ENCODE peak calls at places on chromosomes 4 and X, in nine cellular contexts. One of them, this sample, is unnamed.

GRCh38 chrX:12460929-12461328 is 322.7 kb downstream of the FRMPD4 start:
- DNase-seq in AG20443: no peak
- DNase-seq in mesendoderm: no peak
- DNase-seq in activated T-helper 1 cell treated with anti-CD3 and anti-CD28 coated beads, Interleukin-12 subunit alpha, Interleukin-12 subunit beta, Interleukin-2, Interleukin-4 antibody, amounts not matched to agents 30 ng/mL and 10 ng/mL and 1 ng/mL, durations not matched to agents 14 hours and 24 hours and 36 hours: no peak
- DNase-seq in stimulated activated CD8-positive, alpha-beta memory T cell treated with anti-CD3 and anti-CD28 coated beads, Interleukin-7, amount 100 ng/mL, for 4 hours: no peak
- DNase-seq in stimulated activated CD4-positive, alpha-beta T cell treated with anti-CD3 and anti-CD28 coated beads, Interleukin-15, amount 100 ng/mL, for 48 hours: no peak
- DNase-seq in AG10803: no peak
- DNase-seq in NCI-H510A treated with DMSO at 0.1 percent for 48 hours: no peak
- DNase-seq in RWPE1: no peak
- DNase-seq in this sample: no peak

GRCh38 chrX:46477435-46477834 is 67.8 kb downstream of the ZNF674 start:
- DNase-seq in AG20443: no peak
- DNase-seq in mesendoderm: no peak
- DNase-seq in activated T-helper 1 cell treated with anti-CD3 and anti-CD28 coated beads, Interleukin-12 subunit alpha, Interleukin-12 subunit beta, Interleukin-2, Interleukin-4 antibody, amounts not matched to agents 30 ng/mL and 10 ng/mL and 1 ng/mL, durations not matched to agents 14 hours and 24 hours and 36 hours: no peak
- DNase-seq in stimulated activated CD8-positive, alpha-beta memory T cell treated with anti-CD3 and anti-CD28 coated beads, Interleukin-7, amount 100 ng/mL, for 4 hours: no peak
- DNase-seq in stimulated activated CD4-positive, alpha-beta T cell treated with anti-CD3 and anti-CD28 coated beads, Interleukin-15, amount 100 ng/mL, for 48 hours: no peak
- DNase-seq in AG10803: no peak
- DNase-seq in NCI-H510A treated with DMSO at 0.1 percent for 48 hours: no peak
- DNase-seq in RWPE1: no peak
- DNase-seq in this sample: no peak

GRCh38 chrX:3166670-3167455 is 125.6 kb downstream of the ARSF start:
- DNase-seq in AG20443: no peak
- DNase-seq in mesendoderm: no peak
- DNase-seq in activated T-helper 1 cell treated with anti-CD3 and anti-CD28 coated beads, Interleukin-12 subunit alpha, Interleukin-12 subunit beta, Interleukin-2, Interleukin-4 antibody, amounts not matched to agents 30 ng/mL and 10 ng/mL and 1 ng/mL, durations not matched to agents 14 hours and 24 hours and 36 hours: no peak
- DNase-seq in stimulated activated CD8-positive, alpha-beta memory T cell treated with anti-CD3 and anti-CD28 coated beads, Interleukin-7, amount 100 ng/mL, for 4 hours: no peak
- DNase-seq in stimulated activated CD4-positive, alpha-beta T cell treated with anti-CD3 and anti-CD28 coated beads, Interleukin-15, amount 100 ng/mL, for 48 hours: no peak
- DNase-seq in AG10803: no peak
- DNase-seq in NCI-H510A treated with DMSO at 0.1 percent for 48 hours: no peak
- DNase-seq in RWPE1: no peak
- DNase-seq in this sample: no peak

GRCh38 chr4:139950568-139950967 is 203.4 kb downstream of the MAML3 start:
- DNase-seq in AG20443: peak; percentile 27
- DNase-seq in mesendoderm: no peak
- DNase-seq in activated T-helper 1 cell treated with anti-CD3 and anti-CD28 coated beads, Interleukin-12 subunit alpha, Interleukin-12 subunit beta, Interleukin-2, Interleukin-4 antibody, amounts not matched to agents 30 ng/mL and 10 ng/mL and 1 ng/mL, durations not matched to agents 14 hours and 24 hours and 36 hours: peak; percentile 57
- DNase-seq in stimulated activated CD8-positive, alpha-beta memory T cell treated with anti-CD3 and anti-CD28 coated beads, Interleukin-7, amount 100 ng/mL, for 4 hours: no peak
- DNase-seq in stimulated activated CD4-positive, alpha-beta T cell treated with anti-CD3 and anti-CD28 coated beads, Interleukin-15, amount 100 ng/mL, for 48 hours: peak; percentile 25
- DNase-seq in AG10803: peak; percentile 83
- DNase-seq in NCI-H510A treated with DMSO at 0.1 percent for 48 hours: no peak
- DNase-seq in RWPE1: no peak
- DNase-seq in this sample: no peak

GRCh38 chrX:79161655-79162054 is 17.2 kb downstream of the GPR174 start:
- DNase-seq in AG20443: no peak
- DNase-seq in mesendoderm: no peak
- DNase-seq in activated T-helper 1 cell treated with anti-CD3 and anti-CD28 coated beads, Interleukin-12 subunit alpha, Interleukin-12 subunit beta, Interleukin-2, Interleukin-4 antibody, amounts not matched to agents 30 ng/mL and 10 ng/mL and 1 ng/mL, durations not matched to agents 14 hours and 24 hours and 36 hours: peak; percentile 48
- DNase-seq in stimulated activated CD8-positive, alpha-beta memory T cell treated with anti-CD3 and anti-CD28 coated beads, Interleukin-7, amount 100 ng/mL, for 4 hours: peak; percentile 30
- DNase-seq in stimulated activated CD4-positive, alpha-beta T cell treated with anti-CD3 and anti-CD28 coated beads, Interleukin-15, amount 100 ng/mL, for 48 hours: no peak
- DNase-seq in AG10803: no peak
- DNase-seq in NCI-H510A treated with DMSO at 0.1 percent for 48 hours: no peak
- DNase-seq in RWPE1: no peak
- DNase-seq in this sample: no peak

GRCh38 chrX:458631-459061 is 71.9 kb upstream of the PPP2R3B start:
- DNase-seq in AG20443: no peak
- DNase-seq in mesendoderm: no peak
- DNase-seq in activated T-helper 1 cell treated with anti-CD3 and anti-CD28 coated beads, Interleukin-12 subunit alpha, Interleukin-12 subunit beta, Interleukin-2, Interleukin-4 antibody, amounts not matched to agents 30 ng/mL and 10 ng/mL and 1 ng/mL, durations not matched to agents 14 hours and 24 hours and 36 hours: no peak
- DNase-seq in stimulated activated CD8-positive, alpha-beta memory T cell treated with anti-CD3 and anti-CD28 coated beads, Interleukin-7, amount 100 ng/mL, for 4 hours: no peak
- DNase-seq in stimulated activated CD4-positive, alpha-beta T cell treated with anti-CD3 and anti-CD28 coated beads, Interleukin-15, amount 100 ng/mL, for 48 hours: no peak
- DNase-seq in AG10803: no peak
- DNase-seq in NCI-H510A treated with DMSO at 0.1 percent for 48 hours: no peak
- DNase-seq in RWPE1: no peak
- DNase-seq in this sample: no peak

GRCh38 chr4:75655562-75655961 is 17.6 kb downstream of the G3BP2 start:
- DNase-seq in AG20443: no peak
- DNase-seq in mesendoderm: no peak
- DNase-seq in activated T-helper 1 cell treated with anti-CD3 and anti-CD28 coated beads, Interleukin-12 subunit alpha, Interleukin-12 subunit beta, Interleukin-2, Interleukin-4 antibody, amounts not matched to agents 30 ng/mL and 10 ng/mL and 1 ng/mL, durations not matched to agents 14 hours and 24 hours and 36 hours: peak; percentile 24
- DNase-seq in stimulated activated CD8-positive, alpha-beta memory T cell treated with anti-CD3 and anti-CD28 coated beads, Interleukin-7, amount 100 ng/mL, for 4 hours: no peak
- DNase-seq in stimulated activated CD4-positive, alpha-beta T cell treated with anti-CD3 and anti-CD28 coated beads, Interleukin-15, amount 100 ng/mL, for 48 hours: no peak
- DNase-seq in AG10803: no peak
- DNase-seq in NCI-H510A treated with DMSO at 0.1 percent for 48 hours: no peak
- DNase-seq in RWPE1: no peak
- DNase-seq in this sample: no peak

GRCh38 chr4:169103966-169104412 is 93.9 kb upstream of the CBR4 start:
- DNase-seq in AG20443: no peak
- DNase-seq in mesendoderm: peak; percentile 60
- DNase-seq in activated T-helper 1 cell treated with anti-CD3 and anti-CD28 coated beads, Interleukin-12 subunit alpha, Interleukin-12 subunit beta, Interleukin-2, Interleukin-4 antibody, amounts not matched to agents 30 ng/mL and 10 ng/mL and 1 ng/mL, durations not matched to agents 14 hours and 24 hours and 36 hours: no peak
- DNase-seq in stimulated activated CD8-positive, alpha-beta memory T cell treated with anti-CD3 and anti-CD28 coated beads, Interleukin-7, amount 100 ng/mL, for 4 hours: no peak
- DNase-seq in stimulated activated CD4-positive, alpha-beta T cell treated with anti-CD3 and anti-CD28 coated beads, Interleukin-15, amount 100 ng/mL, for 48 hours: no peak
- DNase-seq in AG10803: no peak
- DNase-seq in NCI-H510A treated with DMSO at 0.1 percent for 48 hours: no peak
- DNase-seq in RWPE1: peak; percentile 34
- DNase-seq in this sample: no peak

GRCh38 chr4:61405307-61405706 is 205.2 kb downstream of the ADGRL3 start:
- DNase-seq in AG20443: no peak
- DNase-seq in mesendoderm: no peak
- DNase-seq in activated T-helper 1 cell treated with anti-CD3 and anti-CD28 coated beads, Interleukin-12 subunit alpha, Interleukin-12 subunit beta, Interleukin-2, Interleukin-4 antibody, amounts not matched to agents 30 ng/mL and 10 ng/mL and 1 ng/mL, durations not matched to agents 14 hours and 24 hours and 36 hours: no peak
- DNase-seq in stimulated activated CD8-positive, alpha-beta memory T cell treated with anti-CD3 and anti-CD28 coated beads, Interleukin-7, amount 100 ng/mL, for 4 hours: no peak
- DNase-seq in stimulated activated CD4-positive, alpha-beta T cell treated with anti-CD3 and anti-CD28 coated beads, Interleukin-15, amount 100 ng/mL, for 48 hours: no peak
- DNase-seq in AG10803: no peak
- DNase-seq in NCI-H510A treated with DMSO at 0.1 percent for 48 hours: no peak
- DNase-seq in RWPE1: no peak
- DNase-seq in this sample: no peak

GRCh38 chrX:118347131-118347530 is 1.2 kb downstream of the WDR44 start:
- DNase-seq in AG20443: peak; percentile 26
- DNase-seq in mesendoderm: peak; percentile 18
- DNase-seq in activated T-helper 1 cell treated with anti-CD3 and anti-CD28 coated beads, Interleukin-12 subunit alpha, Interleukin-12 subunit beta, Interleukin-2, Interleukin-4 antibody, amounts not matched to agents 30 ng/mL and 10 ng/mL and 1 ng/mL, durations not matched to agents 14 hours and 24 hours and 36 hours: no peak
- DNase-seq in stimulated activated CD8-positive, alpha-beta memory T cell treated with anti-CD3 and anti-CD28 coated beads, Interleukin-7, amount 100 ng/mL, for 4 hours: no peak
- DNase-seq in stimulated activated CD4-positive, alpha-beta T cell treated with anti-CD3 and anti-CD28 coated beads, Interleukin-15, amount 100 ng/mL, for 48 hours: no peak
- DNase-seq in AG10803: peak; percentile 45
- DNase-seq in NCI-H510A treated with DMSO at 0.1 percent for 48 hours: no peak
- DNase-seq in RWPE1: peak; percentile 34
- DNase-seq in this sample: no peak

GRCh38 chr4:61924131-61924530 is 724.0 kb downstream of the ADGRL3 start:
- DNase-seq in AG20443: no peak
- DNase-seq in mesendoderm: peak; percentile 51
- DNase-seq in activated T-helper 1 cell treated with anti-CD3 and anti-CD28 coated beads, Interleukin-12 subunit alpha, Interleukin-12 subunit beta, Interleukin-2, Interleukin-4 antibody, amounts not matched to agents 30 ng/mL and 10 ng/mL and 1 ng/mL, durations not matched to agents 14 hours and 24 hours and 36 hours: no peak
- DNase-seq in stimulated activated CD8-positive, alpha-beta memory T cell treated with anti-CD3 and anti-CD28 coated beads, Interleukin-7, amount 100 ng/mL, for 4 hours: no peak
- DNase-seq in stimulated activated CD4-positive, alpha-beta T cell treated with anti-CD3 and anti-CD28 coated beads, Interleukin-15, amount 100 ng/mL, for 48 hours: no peak
- DNase-seq in AG10803: no peak
- DNase-seq in NCI-H510A treated with DMSO at 0.1 percent for 48 hours: peak; percentile 7
- DNase-seq in RWPE1: no peak
- DNase-seq in this sample: no peak

GRCh38 chrX:40272786-40273185 is 175.0 kb upstream of the BCOR start:
- DNase-seq in AG20443: no peak
- DNase-seq in mesendoderm: peak; percentile 67
- DNase-seq in activated T-helper 1 cell treated with anti-CD3 and anti-CD28 coated beads, Interleukin-12 subunit alpha, Interleukin-12 subunit beta, Interleukin-2, Interleukin-4 antibody, amounts not matched to agents 30 ng/mL and 10 ng/mL and 1 ng/mL, durations not matched to agents 14 hours and 24 hours and 36 hours: no peak
- DNase-seq in stimulated activated CD8-positive, alpha-beta memory T cell treated with anti-CD3 and anti-CD28 coated beads, Interleukin-7, amount 100 ng/mL, for 4 hours: no peak
- DNase-seq in stimulated activated CD4-positive, alpha-beta T cell treated with anti-CD3 and anti-CD28 coated beads, Interleukin-15, amount 100 ng/mL, for 48 hours: no peak
- DNase-seq in AG10803: no peak
- DNase-seq in NCI-H510A treated with DMSO at 0.1 percent for 48 hours: no peak
- DNase-seq in RWPE1: no peak
- DNase-seq in this sample: no peak

GRCh38 chr4:34261799-34262314 is 1982.5 kb downstream of the ARAP2 start:
- DNase-seq in AG20443: no peak
- DNase-seq in mesendoderm: no peak
- DNase-seq in activated T-helper 1 cell treated with anti-CD3 and anti-CD28 coated beads, Interleukin-12 subunit alpha, Interleukin-12 subunit beta, Interleukin-2, Interleukin-4 antibody, amounts not matched to agents 30 ng/mL and 10 ng/mL and 1 ng/mL, durations not matched to agents 14 hours and 24 hours and 36 hours: no peak
- DNase-seq in stimulated activated CD8-positive, alpha-beta memory T cell treated with anti-CD3 and anti-CD28 coated beads, Interleukin-7, amount 100 ng/mL, for 4 hours: no peak
- DNase-seq in stimulated activated CD4-positive, alpha-beta T cell treated with anti-CD3 and anti-CD28 coated beads, Interleukin-15, amount 100 ng/mL, for 48 hours: no peak
- DNase-seq in AG10803: no peak
- DNase-seq in NCI-H510A treated with DMSO at 0.1 percent for 48 hours: no peak
- DNase-seq in RWPE1: no peak
- DNase-seq in this sample: no peak

GRCh38 chrX:20988118-20988517 is 386.1 kb upstream of the CNKSR2 start:
- DNase-seq in AG20443: no peak
- DNase-seq in mesendoderm: no peak
- DNase-seq in activated T-helper 1 cell treated with anti-CD3 and anti-CD28 coated beads, Interleukin-12 subunit alpha, Interleukin-12 subunit beta, Interleukin-2, Interleukin-4 antibody, amounts not matched to agents 30 ng/mL and 10 ng/mL and 1 ng/mL, durations not matched to agents 14 hours and 24 hours and 36 hours: no peak
- DNase-seq in stimulated activated CD8-positive, alpha-beta memory T cell treated with anti-CD3 and anti-CD28 coated beads, Interleukin-7, amount 100 ng/mL, for 4 hours: no peak
- DNase-seq in stimulated activated CD4-positive, alpha-beta T cell treated with anti-CD3 and anti-CD28 coated beads, Interleukin-15, amount 100 ng/mL, for 48 hours: no peak
- DNase-seq in AG10803: peak; percentile 34
- DNase-seq in NCI-H510A treated with DMSO at 0.1 percent for 48 hours: no peak
- DNase-seq in RWPE1: no peak
- DNase-seq in this sample: no peak

GRCh38 chr4:165079476-165079875 is 25.8 kb downstream of the TRIM75 start:
- DNase-seq in AG20443: no peak
- DNase-seq in mesendoderm: no peak
- DNase-seq in activated T-helper 1 cell treated with anti-CD3 and anti-CD28 coated beads, Interleukin-12 subunit alpha, Interleukin-12 subunit beta, Interleukin-2, Interleukin-4 antibody, amounts not matched to agents 30 ng/mL and 10 ng/mL and 1 ng/mL, durations not matched to agents 14 hours and 24 hours and 36 hours: no peak
- DNase-seq in stimulated activated CD8-positive, alpha-beta memory T cell treated with anti-CD3 and anti-CD28 coated beads, Interleukin-7, amount 100 ng/mL, for 4 hours: no peak
- DNase-seq in stimulated activated CD4-positive, alpha-beta T cell treated with anti-CD3 and anti-CD28 coated beads, Interleukin-15, amount 100 ng/mL, for 48 hours: no peak
- DNase-seq in AG10803: no peak
- DNase-seq in NCI-H510A treated with DMSO at 0.1 percent for 48 hours: peak; percentile 19
- DNase-seq in RWPE1: peak; percentile 21
- DNase-seq in this sample: no peak

GRCh38 chr4:42282081-42282901 is 115.0 kb upstream of the SHISA3 start:
- DNase-seq in AG20443: peak; percentile 80
- DNase-seq in mesendoderm: peak; percentile 88
- DNase-seq in activated T-helper 1 cell treated with anti-CD3 and anti-CD28 coated beads, Interleukin-12 subunit alpha, Interleukin-12 subunit beta, Interleukin-2, Interleukin-4 antibody, amounts not matched to agents 30 ng/mL and 10 ng/mL and 1 ng/mL, durations not matched to agents 14 hours and 24 hours and 36 hours: peak; percentile 8
- DNase-seq in stimulated activated CD8-positive, alpha-beta memory T cell treated with anti-CD3 and anti-CD28 coated beads, Interleukin-7, amount 100 ng/mL, for 4 hours: no peak
- DNase-seq in stimulated activated CD4-positive, alpha-beta T cell treated with anti-CD3 and anti-CD28 coated beads, Interleukin-15, amount 100 ng/mL, for 48 hours: peak; percentile 17
- DNase-seq in AG10803: peak; percentile 50
- DNase-seq in NCI-H510A treated with DMSO at 0.1 percent for 48 hours: peak; percentile 69
- DNase-seq in RWPE1: peak; percentile 63
- DNase-seq in this sample: peak; percentile 51

GRCh38 chrX:109886122-109886761 is 116.7 kb upstream of the TMEM164 start:
- DNase-seq in AG20443: peak; percentile 60
- DNase-seq in mesendoderm: peak; percentile 39
- DNase-seq in activated T-helper 1 cell treated with anti-CD3 and anti-CD28 coated beads, Interleukin-12 subunit alpha, Interleukin-12 subunit beta, Interleukin-2, Interleukin-4 antibody, amounts not matched to agents 30 ng/mL and 10 ng/mL and 1 ng/mL, durations not matched to agents 14 hours and 24 hours and 36 hours: no peak
- DNase-seq in stimulated activated CD8-positive, alpha-beta memory T cell treated with anti-CD3 and anti-CD28 coated beads, Interleukin-7, amount 100 ng/mL, for 4 hours: no peak
- DNase-seq in stimulated activated CD4-positive, alpha-beta T cell treated with anti-CD3 and anti-CD28 coated beads, Interleukin-15, amount 100 ng/mL, for 48 hours: peak; percentile 13
- DNase-seq in AG10803: peak; percentile 41
- DNase-seq in NCI-H510A treated with DMSO at 0.1 percent for 48 hours: peak; percentile 11
- DNase-seq in RWPE1: peak; percentile 46
- DNase-seq in this sample: no peak

GRCh38 chr4:39435875-39436563 is 22.7 kb downstream of the RPL9 start:
- DNase-seq in AG20443: no peak
- DNase-seq in mesendoderm: peak; percentile 32
- DNase-seq in activated T-helper 1 cell treated with anti-CD3 and anti-CD28 coated beads, Interleukin-12 subunit alpha, Interleukin-12 subunit beta, Interleukin-2, Interleukin-4 antibody, amounts not matched to agents 30 ng/mL and 10 ng/mL and 1 ng/mL, durations not matched to agents 14 hours and 24 hours and 36 hours: no peak
- DNase-seq in stimulated activated CD8-positive, alpha-beta memory T cell treated with anti-CD3 and anti-CD28 coated beads, Interleukin-7, amount 100 ng/mL, for 4 hours: no peak
- DNase-seq in stimulated activated CD4-positive, alpha-beta T cell treated with anti-CD3 and anti-CD28 coated beads, Interleukin-15, amount 100 ng/mL, for 48 hours: no peak
- DNase-seq in AG10803: no peak
- DNase-seq in NCI-H510A treated with DMSO at 0.1 percent for 48 hours: no peak
- DNase-seq in RWPE1: no peak
- DNase-seq in this sample: no peak

GRCh38 chrX:49838374-49838773 is 9.3 kb downstream of the PAGE4 start:
- DNase-seq in AG20443: peak; percentile 33
- DNase-seq in mesendoderm: peak; percentile 37
- DNase-seq in activated T-helper 1 cell treated with anti-CD3 and anti-CD28 coated beads, Interleukin-12 subunit alpha, Interleukin-12 subunit beta, Interleukin-2, Interleukin-4 antibody, amounts not matched to agents 30 ng/mL and 10 ng/mL and 1 ng/mL, durations not matched to agents 14 hours and 24 hours and 36 hours: no peak
- DNase-seq in stimulated activated CD8-positive, alpha-beta memory T cell treated with anti-CD3 and anti-CD28 coated beads, Interleukin-7, amount 100 ng/mL, for 4 hours: no peak
- DNase-seq in stimulated activated CD4-positive, alpha-beta T cell treated with anti-CD3 and anti-CD28 coated beads, Interleukin-15, amount 100 ng/mL, for 48 hours: peak; percentile 2
- DNase-seq in AG10803: peak; percentile 9
- DNase-seq in NCI-H510A treated with DMSO at 0.1 percent for 48 hours: peak; percentile 21
- DNase-seq in RWPE1: peak; percentile 19
- DNase-seq in this sample: no peak

GRCh38 chrX:18574591-18574990 is 97.3 kb downstream of the RS1 start:
- DNase-seq in AG20443: peak; percentile 65
- DNase-seq in mesendoderm: no peak
- DNase-seq in activated T-helper 1 cell treated with anti-CD3 and anti-CD28 coated beads, Interleukin-12 subunit alpha, Interleukin-12 subunit beta, Interleukin-2, Interleukin-4 antibody, amounts not matched to agents 30 ng/mL and 10 ng/mL and 1 ng/mL, durations not matched to agents 14 hours and 24 hours and 36 hours: no peak
- DNase-seq in stimulated activated CD8-positive, alpha-beta memory T cell treated with anti-CD3 and anti-CD28 coated beads, Interleukin-7, amount 100 ng/mL, for 4 hours: no peak
- DNase-seq in stimulated activated CD4-positive, alpha-beta T cell treated with anti-CD3 and anti-CD28 coated beads, Interleukin-15, amount 100 ng/mL, for 48 hours: no peak
- DNase-seq in AG10803: peak; percentile 58
- DNase-seq in NCI-H510A treated with DMSO at 0.1 percent for 48 hours: no peak
- DNase-seq in RWPE1: peak; percentile 32
- DNase-seq in this sample: peak; percentile 56

This sample was measured in stromal cell of bone marrow.